ENCODE peak calls at places on chromosomes 7 and 10, in eight cellular contexts. N, B, G, Z, W, E, M and P are unnamed samples. For H3K9me3, the result is how much of the 10 kb centered on the place peaks cover.

GRCh38 chr10:23005150-23005549 is 77.3 kb downstream of the ARMC3 start:
- DNase-seq in N (no peak), B (no peak), G (no peak), Z (no peak), W (no peak), E (no peak), M (no peak), P (no peak)

GRCh38 chr10:8575551-8576100 is 521.1 kb downstream of the GATA3 start:
- DNase-seq in N (no peak), B (no peak), G (no peak), Z (no peak), W (no peak), E (no peak), M (no peak), P (no peak)

GRCh38 chr7:111763221-111763791 is 201.0 kb upstream of the IMMP2L start:
- DNase-seq in N (no peak), B (peak), G (no peak), Z (no peak), W (no peak), E (no peak), M (no peak), P (no peak)

GRCh38 chr10:131000737-131001136 is 310.8 kb downstream of the TCERG1L start:
- DNase-seq in N (no peak), B (no peak), G (no peak), Z (no peak), W (no peak), E (no peak), M (no peak), P (no peak)

GRCh38 chr7:100435401-100436304 is 644 bp downstream of the PPP1R35 start:
- DNase-seq in N (peak), B (peak), G (no peak), Z (peak), W (peak), E (peak), M (peak), P (peak)

GRCh38 chr7:106768324-106768751 is 96.7 kb upstream of the PIK3CG start:
- DNase-seq in N (no peak), B (no peak), G (no peak), Z (no peak), W (no peak), E (no peak), M (no peak), P (peak)

GRCh38 chr10:34908472-34908871 is 93.4 kb upstream of the PARD3 start:
- DNase-seq in N (no peak), B (no peak), G (no peak), Z (no peak), W (no peak), E (no peak), M (peak), P (no peak)

GRCh38 chr7:28528899-28529298 is 116.6 kb downstream of the CREB5 start:
- DNase-seq in N (no peak), B (no peak), G (no peak), Z (no peak), W (no peak), E (no peak), M (no peak), P (no peak)

GRCh38 chr7:1646957-1647891 is 22.9 kb upstream of the ELFN1 start:
- DNase-seq in N (no peak), B (no peak), G (no peak), Z (peak), W (peak), E (no peak), M (peak), P (no peak)

GRCh38 chr7:111756687-111757178 is 194.4 kb upstream of the IMMP2L start:
- DNase-seq in N (peak), B (peak), G (no peak), Z (peak), W (peak), E (no peak), M (peak), P (no peak)

GRCh38 chr7:47534322-47535032 is 47.4 kb downstream of the TNS3 start:
- DNase-seq in N (no peak), B (peak), G (no peak), Z (no peak), W (no peak), E (no peak), M (no peak), P (no peak)

GRCh38 chr7:155618708-155619633 is 25.5 kb upstream of the RBM33 start:
- DNase-seq in N (no peak), B (peak), G (no peak), Z (no peak), W (no peak), E (no peak), M (no peak), P (no peak)

GRCh38 chr7:70975816-70976215 is 156.1 kb upstream of the GALNT17 start:
- DNase-seq in N (no peak), B (no peak), G (no peak), Z (no peak), W (no peak), E (no peak), M (no peak), P (no peak)

DNA sequence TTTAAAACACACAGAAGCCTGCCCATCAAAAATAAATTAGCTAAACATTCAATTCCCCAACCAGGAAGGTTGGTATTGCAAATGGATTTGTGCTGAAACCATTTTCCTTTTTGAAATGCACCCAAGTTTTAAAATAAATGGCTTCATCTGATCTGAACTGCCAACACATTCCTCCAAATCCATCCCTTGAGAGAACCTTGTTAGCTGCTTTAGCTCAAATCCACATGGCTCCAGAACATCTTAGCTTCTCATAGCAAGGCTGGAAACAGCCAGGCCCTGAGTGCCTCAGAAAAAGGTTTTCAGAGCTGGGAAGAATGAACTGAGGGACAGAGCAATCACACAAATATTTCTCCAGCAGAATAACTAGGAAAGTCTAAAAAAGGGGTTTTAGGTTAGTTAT is 306.4 kb downstream of the FZD1 start:
- DNase-seq in N (no peak), B (no peak), G (no peak), Z (no peak), W (no peak), E (no peak), M (no peak), P (no peak)
- H3K27ac ChIP-seq in N (no peak), B (no peak), G (no peak), Z (no peak), W (no peak), E (no peak), M (no peak), P (no peak)

GRCh38 chr7:63080406-63080805 is 918.2 kb upstream of the ZNF722 start:
- DNase-seq in N (no peak), B (no peak), G (no peak), Z (no peak), W (no peak), E (no peak), M (no peak), P (no peak)
- H3K9me3 ChIP-seq in N (under half), B (half or more), G (under half), Z (half or more), W (under half), E (under half), M (under half), P (under half)

DNA sequence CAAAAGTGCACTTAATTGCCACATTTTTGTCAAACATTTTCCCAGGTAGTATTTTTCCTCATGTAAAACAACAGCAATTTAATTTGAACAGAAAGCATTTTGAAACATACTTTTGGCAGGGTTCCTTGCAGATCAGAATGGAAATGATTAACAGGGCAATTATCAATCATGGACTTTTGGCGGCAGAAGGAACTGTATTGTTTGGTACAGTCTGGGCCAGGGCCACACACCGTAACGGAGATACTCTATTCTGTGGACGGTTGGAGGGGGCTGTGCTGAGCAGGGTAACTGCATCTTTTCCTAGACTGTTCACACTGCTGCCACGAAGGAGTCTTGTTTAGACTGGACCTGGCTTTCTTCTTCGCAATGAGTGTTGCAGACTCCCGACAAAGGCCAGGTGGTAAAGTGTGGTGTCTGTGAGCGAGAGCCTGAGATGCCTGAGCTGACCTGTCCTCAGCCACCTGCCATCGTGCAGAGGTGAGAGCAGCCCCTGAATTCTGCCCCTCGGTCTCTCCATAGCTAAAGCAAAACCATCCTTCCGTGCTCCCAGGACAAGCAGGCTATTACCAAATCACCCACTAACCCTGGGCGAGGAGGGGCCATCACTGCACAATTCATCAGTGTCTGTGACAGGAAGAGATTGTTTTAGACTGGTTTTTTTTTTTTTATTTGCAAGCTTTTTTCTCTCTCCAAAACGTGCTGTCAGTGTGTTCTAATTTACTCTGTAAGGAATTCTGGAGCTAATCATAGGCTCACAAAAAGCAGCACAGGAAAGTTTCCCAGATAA is 62.4 kb downstream of the EGFR start:
- DNase-seq in N (no peak), B (no peak), G (no peak), Z (no peak), W (no peak), E (no peak), M (no peak), P (no peak)
- H3K27ac ChIP-seq in N (peak), B (no peak), G (no peak), Z (peak), W (peak), E (no peak), M (peak), P (no peak)

GRCh38 chr7:22647451-22648257 is 79.3 kb upstream of the IL6 start:
- DNase-seq in N (no peak), B (peak), G (no peak), Z (no peak), W (no peak), E (no peak), M (no peak), P (no peak)
- H3K9me3 ChIP-seq in N (under half), B (half or more), G (under half), Z (half or more), W (under half), E (under half), M (under half), P (under half)

GRCh38 chr10:7391748-7392147 is 19.1 kb downstream of the SFMBT2 start:
- DNase-seq in N (no peak), B (no peak), G (no peak), Z (no peak), W (no peak), E (no peak), M (no peak), P (no peak)
- H3K27ac ChIP-seq in N (no peak), B (no peak), G (no peak), Z (no peak), W (no peak), E (no peak), M (no peak), P (no peak)